ENCODE peak calls at places on chromosomes 4 and X, in six cellular contexts. U, J, F, H, K and S are unnamed samples.

GRCh38 chrX:115459883-115460564 is 101.0 kb upstream of the PLS3 start:
- DNase-seq in K (no peak), H (no peak), U (no peak), J (no peak), F (no peak), S (no peak)

GRCh38 chr4:75158451-75158850 is 225.5 kb downstream of the PARM1 start:
- DNase-seq in H (no peak), F (no peak), U (no peak), K (no peak), J (no peak), S (no peak)

GRCh38 chr4:17385403-17385802 is 126.5 kb downstream of the QDPR start:
- DNase-seq in J (no peak), U (no peak), F (peak), H (no peak), K (peak), S (no peak)

GRCh38 chr4:11743236-11743635 is 314.5 kb upstream of the HS3ST1 start:
- DNase-seq in H (no peak), K (no peak), F (peak), J (no peak), U (no peak), S (no peak)

GRCh38 chr4:3418029-3418762 is 23.6 kb upstream of the HGFAC start:
- DNase-seq in J (no peak), H (no peak), U (no peak), F (no peak), K (no peak), S (no peak)

GRCh38 chr4:99506781-99507180 is 4.0 kb upstream of the C4orf17 start:
- DNase-seq in H (no peak), J (no peak), K (no peak), F (no peak), U (no peak), S (no peak)

GRCh38 chr4:3868841-3869572 is 102.8 kb downstream of the ADRA2C start:
- DNase-seq in H (no peak), F (no peak), K (no peak), U (no peak), J (no peak), S (no peak)

GRCh38 chr4:7280906-7281305 is 88.6 kb downstream of the SORCS2 start:
- DNase-seq in J (no peak), K (no peak), F (no peak), U (no peak), H (no peak), S (no peak)

GRCh38 chr4:122212880-122213279 is 60.7 kb downstream of the BLTP1 start:
- DNase-seq in H (no peak), K (no peak), U (no peak), J (no peak), F (peak), S (no peak)

GRCh38 chrX:115367455-115367854 is 77.9 kb downstream of the LUZP4 start:
- DNase-seq in J (no peak), K (no peak), H (no peak), U (peak), F (peak), S (no peak)

GRCh38 chrX:45322382-45322781 is 121.7 kb upstream of the DIPK2B start:
- DNase-seq in K (no peak), F (peak), H (peak), J (no peak), U (peak), S (no peak)

GRCh38 chr4:107125496-107125895 is 89.4 kb upstream of the DKK2 start:
- DNase-seq in F (peak), K (no peak), U (no peak), J (no peak), H (no peak), S (no peak)

GRCh38 chrX:134669378-134670098 is 11.3 kb upstream of the PLAC1 start:
- DNase-seq in K (no peak), U (no peak), J (no peak), F (peak), H (peak), S (no peak)

GRCh38 chr4:122584517-122584916 is 36.3 kb downstream of the IL21 start:
- DNase-seq in F (peak), J (no peak), U (peak), H (no peak), K (no peak), S (no peak)

GRCh38 chr4:23373269-23373668 is 516.6 kb downstream of the PPARGC1A start:
- DNase-seq in H (no peak), U (no peak), K (no peak), F (no peak), J (no peak), S (no peak)

GRCh38 chrX:16786791-16787735 is 797 bp downstream of the TXLNG start:
- DNase-seq in J (peak), K (peak), F (peak), U (no peak), H (no peak), S (peak)

GRCh38 chr4:26139310-26139924 is 181.4 kb upstream of the RBPJ start:
- DNase-seq in K (no peak), U (no peak), F (no peak), J (no peak), H (no peak), S (no peak)

GRCh38 chr4:87961993-87962791 is 13.3 kb upstream of the SPP1 start:
- DNase-seq in F (peak), K (no peak), H (no peak), U (no peak), J (no peak), S (no peak)

GRCh38 chr4:151147000-151147399 is 47.6 kb downstream of the RPS3A start:
- DNase-seq in U (no peak), H (no peak), K (no peak), F (peak), J (no peak), S (no peak)

GRCh38 chr4:147019061-147019460 is 73.4 kb upstream of the TTC29 start:
- DNase-seq in J (peak), U (peak), F (peak), H (peak), K (peak), S (peak)

GRCh38 chrX:115606861-115607260 is 45.9 kb downstream of the PLS3 start:
- DNase-seq in K (no peak), U (no peak), J (no peak), H (no peak), F (no peak), S (no peak)

GRCh38 chrX:100596601-100597000 is 11.9 kb downstream of the TNMD start:
- DNase-seq in U (no peak), H (no peak), F (no peak), J (no peak), K (no peak), S (no peak)

GRCh38 chr4:41991916-41992767 is 1.8 kb downstream of the SLC30A9 start:
- DNase-seq in J (no peak), F (peak), K (no peak), U (no peak), H (no peak), S (no peak)

GRCh38 chrX:16966745-16967144 is 20.3 kb downstream of the REPS2 start:
- DNase-seq in U (no peak), H (no peak), K (no peak), F (no peak), J (no peak), S (no peak)

GRCh38 chrX:119986203-119986602 is 42.7 kb upstream of the NKAP start:
- DNase-seq in J (no peak), H (no peak), K (no peak), U (no peak), F (no peak), S (no peak)

GRCh38 chrX:72576161-72576896 is 3.7 kb upstream of the HDAC8 start:
- DNase-seq in H (no peak), F (peak), K (no peak), J (no peak), U (no peak), S (no peak)

GRCh38 chr4:186728631-186729271 is 5.1 kb upstream of the FAT1 start:
- DNase-seq in H (no peak), U (no peak), J (no peak), F (no peak), K (no peak), S (no peak)

GRCh38 chr4:182454440-182455013 is 211.3 kb downstream of the TENM3 start:
- DNase-seq in H (no peak), U (no peak), F (peak), K (no peak), J (no peak), S (no peak)

GRCh38 chrX:72180539-72180938 is 1.0 kb upstream of the PIN4 start:
- DNase-seq in F (no peak), U (no peak), K (no peak), J (no peak), H (no peak), S (no peak)

GRCh38 chr4:128812360-128812958 is 3.0 kb downstream of the JADE1 start:
- DNase-seq in U (peak), F (peak), K (no peak), H (peak), J (no peak), S (peak)

GRCh38 chr4:27217261-27217769 is 356.7 kb downstream of the STIM2 start:
- DNase-seq in F (peak), U (no peak), J (no peak), K (no peak), H (no peak), S (no peak)

GRCh38 chr4:76373919-76374552 is 46.9 kb downstream of the CCDC158 start:
- DNase-seq in F (peak), H (no peak), K (no peak), J (no peak), U (no peak), S (no peak)